ENCODE peak calls at places on chromosomes 11 and 22, in nine cellular contexts. One of them, this sample, is unnamed.

GRCh38 chr22:35590634-35591295 is 26.4 kb downstream of the MB start:
- DNase-seq in GM23248: no peak
- DNase-seq in body of pancreas: no peak
- DNase-seq in trophoblast cell: no peak
- DNase-seq in CD4-positive, CD25-positive, alpha-beta regulatory T cell: no peak
- DNase-seq in MM.1S: no peak
- DNase-seq in colonic mucosa: no peak
- DNase-seq in right cardiac atrium: no peak
- DNase-seq in HepG2: no peak
- DNase-seq in this sample: no peak

GRCh38 chr11:103529217-103529684 is 420.0 kb downstream of the DYNC2H1 start:
- DNase-seq in colonic mucosa: no peak
- DNase-seq in HepG2: no peak
- DNase-seq in MM.1S: no peak
- DNase-seq in right cardiac atrium: no peak
- DNase-seq in GM23248: peak
- DNase-seq in body of pancreas: no peak
- DNase-seq in CD4-positive, CD25-positive, alpha-beta regulatory T cell: no peak
- DNase-seq in trophoblast cell: peak
- DNase-seq in this sample: no peak

GRCh38 chr11:120800206-120800605 is 223.7 kb upstream of the TBCEL start:
- DNase-seq in body of pancreas: no peak
- DNase-seq in MM.1S: no peak
- DNase-seq in GM23248: no peak
- DNase-seq in trophoblast cell: no peak
- DNase-seq in colonic mucosa: no peak
- DNase-seq in right cardiac atrium: no peak
- DNase-seq in CD4-positive, CD25-positive, alpha-beta regulatory T cell: no peak
- DNase-seq in HepG2: no peak
- DNase-seq in this sample: no peak

GRCh38 chr22:40449676-40450035 is 79.3 kb downstream of the SGSM3 start:
- DNase-seq in right cardiac atrium: no peak
- DNase-seq in colonic mucosa: no peak
- DNase-seq in CD4-positive, CD25-positive, alpha-beta regulatory T cell: no peak
- DNase-seq in body of pancreas: no peak
- DNase-seq in HepG2: no peak
- DNase-seq in GM23248: peak
- DNase-seq in trophoblast cell: no peak
- DNase-seq in MM.1S: no peak
- DNase-seq in this sample: no peak

GRCh38 chr11:70077411-70078094 is 564 bp upstream of the ANO1 start:
- DNase-seq in MM.1S: no peak
- DNase-seq in colonic mucosa: no peak
- DNase-seq in HepG2: no peak
- DNase-seq in GM23248: no peak
- DNase-seq in CD4-positive, CD25-positive, alpha-beta regulatory T cell: no peak
- DNase-seq in body of pancreas: no peak
- DNase-seq in right cardiac atrium: peak
- DNase-seq in trophoblast cell: no peak
- DNase-seq in this sample: no peak

GRCh38 chr22:47400701-47401591 is 638.5 kb downstream of the TBC1D22A start:
- DNase-seq in right cardiac atrium: no peak
- DNase-seq in HepG2: no peak
- DNase-seq in body of pancreas: no peak
- DNase-seq in trophoblast cell: no peak
- DNase-seq in CD4-positive, CD25-positive, alpha-beta regulatory T cell: no peak
- DNase-seq in GM23248: no peak
- DNase-seq in colonic mucosa: no peak
- DNase-seq in MM.1S: no peak
- DNase-seq in this sample: no peak

GRCh38 chr22:36048911-36049677 is 20.5 kb upstream of the RBFOX2 start:
- DNase-seq in body of pancreas: no peak
- DNase-seq in GM23248: peak
- DNase-seq in HepG2: no peak
- DNase-seq in trophoblast cell: peak
- DNase-seq in CD4-positive, CD25-positive, alpha-beta regulatory T cell: no peak
- DNase-seq in colonic mucosa: no peak
- DNase-seq in right cardiac atrium: no peak
- DNase-seq in MM.1S: no peak
- DNase-seq in this sample: no peak

GRCh38 chr11:11580831-11581492 is 40.8 kb downstream of the GALNT18 start:
- DNase-seq in right cardiac atrium: peak
- DNase-seq in trophoblast cell: peak
- DNase-seq in MM.1S: no peak
- DNase-seq in body of pancreas: no peak
- DNase-seq in colonic mucosa: no peak
- DNase-seq in GM23248: peak
- DNase-seq in CD4-positive, CD25-positive, alpha-beta regulatory T cell: no peak
- DNase-seq in HepG2: no peak
- DNase-seq in this sample: no peak

GRCh38 chr11:115421338-115422012 is 82.7 kb downstream of the CADM1 start:
- DNase-seq in trophoblast cell: no peak
- DNase-seq in CD4-positive, CD25-positive, alpha-beta regulatory T cell: no peak
- DNase-seq in body of pancreas: no peak
- DNase-seq in HepG2: no peak
- DNase-seq in colonic mucosa: no peak
- DNase-seq in MM.1S: no peak
- DNase-seq in GM23248: no peak
- DNase-seq in right cardiac atrium: no peak
- DNase-seq in this sample: no peak

GRCh38 chr11:65431452-65432132 is 9.0 kb downstream of the NEAT1 start:
- DNase-seq in MM.1S: peak
- DNase-seq in right cardiac atrium: no peak
- DNase-seq in GM23248: peak
- DNase-seq in colonic mucosa: no peak
- DNase-seq in body of pancreas: no peak
- DNase-seq in HepG2: no peak
- DNase-seq in CD4-positive, CD25-positive, alpha-beta regulatory T cell: peak
- DNase-seq in trophoblast cell: peak
- DNase-seq in this sample: peak

GRCh38 chr11:66956689-66957290 is 1.4 kb downstream of the PC start:
- DNase-seq in CD4-positive, CD25-positive, alpha-beta regulatory T cell: peak
- DNase-seq in GM23248: peak
- DNase-seq in MM.1S: no peak
- DNase-seq in colonic mucosa: no peak
- DNase-seq in trophoblast cell: peak
- DNase-seq in body of pancreas: no peak
- DNase-seq in HepG2: peak
- DNase-seq in right cardiac atrium: no peak
- DNase-seq in this sample: no peak

GRCh38 chr22:23204541-23205157 is 24.3 kb downstream of the BCR start:
- DNase-seq in body of pancreas: peak
- DNase-seq in colonic mucosa: no peak
- DNase-seq in MM.1S: no peak
- DNase-seq in right cardiac atrium: peak
- DNase-seq in CD4-positive, CD25-positive, alpha-beta regulatory T cell: no peak
- DNase-seq in trophoblast cell: no peak
- DNase-seq in HepG2: no peak
- DNase-seq in GM23248: peak
- DNase-seq in this sample: peak

GRCh38 chr11:88179141-88179540 is 3.9 kb upstream of the RAB38 start:
- DNase-seq in MM.1S: no peak
- DNase-seq in CD4-positive, CD25-positive, alpha-beta regulatory T cell: peak
- DNase-seq in GM23248: peak
- DNase-seq in trophoblast cell: no peak
- DNase-seq in HepG2: no peak
- DNase-seq in right cardiac atrium: no peak
- DNase-seq in body of pancreas: no peak
- DNase-seq in colonic mucosa: no peak
- DNase-seq in this sample: no peak

GRCh38 chr11:70091651-70092050 is 13.5 kb downstream of the ANO1 start:
- DNase-seq in body of pancreas: no peak
- DNase-seq in right cardiac atrium: no peak
- DNase-seq in MM.1S: no peak
- DNase-seq in GM23248: no peak
- DNase-seq in colonic mucosa: no peak
- DNase-seq in trophoblast cell: no peak
- DNase-seq in HepG2: no peak
- DNase-seq in CD4-positive, CD25-positive, alpha-beta regulatory T cell: no peak
- DNase-seq in this sample: no peak

GRCh38 chr11:41118521-41118920 is 340.9 kb downstream of the LRRC4C start:
- DNase-seq in right cardiac atrium: no peak
- DNase-seq in trophoblast cell: no peak
- DNase-seq in CD4-positive, CD25-positive, alpha-beta regulatory T cell: no peak
- DNase-seq in GM23248: no peak
- DNase-seq in colonic mucosa: no peak
- DNase-seq in MM.1S: no peak
- DNase-seq in HepG2: no peak
- DNase-seq in body of pancreas: no peak
- DNase-seq in this sample: no peak

GRCh38 chr11:106076923-106077608 is at the start of gene KBTBD3:
- DNase-seq in colonic mucosa: peak
- DNase-seq in MM.1S: peak
- DNase-seq in GM23248: peak
- DNase-seq in body of pancreas: peak
- DNase-seq in CD4-positive, CD25-positive, alpha-beta regulatory T cell: peak
- DNase-seq in right cardiac atrium: peak
- DNase-seq in HepG2: peak
- DNase-seq in trophoblast cell: peak
- DNase-seq in this sample: peak

GRCh38 chr11:104333977-104334376 is 170.0 kb upstream of the PDGFD start:
- DNase-seq in colonic mucosa: no peak
- DNase-seq in trophoblast cell: peak
- DNase-seq in body of pancreas: no peak
- DNase-seq in right cardiac atrium: no peak
- DNase-seq in HepG2: peak
- DNase-seq in GM23248: peak
- DNase-seq in MM.1S: no peak
- DNase-seq in CD4-positive, CD25-positive, alpha-beta regulatory T cell: peak
- DNase-seq in this sample: no peak

GRCh38 chr11:17418437-17418836 is 30.0 kb upstream of the KCNJ11 start:
- DNase-seq in GM23248: no peak
- DNase-seq in body of pancreas: no peak
- DNase-seq in right cardiac atrium: no peak
- DNase-seq in colonic mucosa: no peak
- DNase-seq in MM.1S: no peak
- DNase-seq in CD4-positive, CD25-positive, alpha-beta regulatory T cell: no peak
- DNase-seq in trophoblast cell: no peak
- DNase-seq in HepG2: no peak
- DNase-seq in this sample: no peak

GRCh38 chr11:97614571-97614970 is 1224.8 kb downstream of the JRKL start:
- DNase-seq in right cardiac atrium: no peak
- DNase-seq in colonic mucosa: no peak
- DNase-seq in CD4-positive, CD25-positive, alpha-beta regulatory T cell: no peak
- DNase-seq in MM.1S: no peak
- DNase-seq in GM23248: no peak
- DNase-seq in trophoblast cell: no peak
- DNase-seq in body of pancreas: no peak
- DNase-seq in HepG2: no peak
- DNase-seq in this sample: no peak
- H3K27ac ChIP-seq in right cardiac atrium: no peak
- H3K27ac ChIP-seq in colonic mucosa: no peak
- H3K27ac ChIP-seq in CD4-positive, CD25-positive, alpha-beta regulatory T cell: no peak
- H3K27ac ChIP-seq in MM.1S: no peak
- H3K27ac ChIP-seq in GM23248: no peak
- H3K27ac ChIP-seq in trophoblast cell: no peak
- H3K27ac ChIP-seq in body of pancreas: no peak
- H3K27ac ChIP-seq in HepG2: no peak
- H3K27ac ChIP-seq in this sample: no peak

DNA sequence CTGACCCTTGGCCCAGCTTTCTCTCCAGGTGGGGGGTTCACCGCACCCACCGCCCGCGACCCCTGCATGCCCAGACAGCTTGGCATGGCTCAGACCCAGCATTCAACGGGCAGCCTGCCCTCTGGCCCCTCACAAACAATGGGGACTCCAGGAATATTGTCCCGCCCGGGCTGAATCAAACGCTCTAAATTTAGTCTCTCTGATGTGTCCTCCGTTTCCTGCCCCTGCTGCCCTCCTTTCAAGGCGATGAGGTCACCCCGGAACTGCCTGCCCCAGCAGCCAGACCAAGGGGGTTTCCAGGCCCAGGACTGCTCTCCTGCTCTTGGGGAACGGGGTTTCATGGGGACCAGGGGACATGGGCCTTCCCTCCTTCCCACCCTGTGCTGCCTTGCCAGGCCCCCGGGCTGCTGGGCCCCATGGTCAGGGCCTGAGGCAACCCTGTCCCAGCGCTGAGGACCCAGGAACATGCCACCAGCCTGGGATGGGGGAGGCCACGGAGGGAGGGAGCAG is 10.1 kb upstream of the PDGFB start:
- DNase-seq in trophoblast cell: peak
- DNase-seq in MM.1S: peak
- DNase-seq in right cardiac atrium: no peak
- DNase-seq in GM23248: peak
- DNase-seq in body of pancreas: no peak
- DNase-seq in HepG2: no peak
- DNase-seq in CD4-positive, CD25-positive, alpha-beta regulatory T cell: peak
- DNase-seq in colonic mucosa: no peak
- DNase-seq in this sample: peak
- H3K27ac ChIP-seq in trophoblast cell: no peak
- H3K27ac ChIP-seq in MM.1S: peak
- H3K27ac ChIP-seq in right cardiac atrium: peak
- H3K27ac ChIP-seq in GM23248: peak
- H3K27ac ChIP-seq in body of pancreas: peak
- H3K27ac ChIP-seq in HepG2: no peak
- H3K27ac ChIP-seq in CD4-positive, CD25-positive, alpha-beta regulatory T cell: no peak
- H3K27ac ChIP-seq in colonic mucosa: no peak
- H3K27ac ChIP-seq in this sample: peak

DNA sequence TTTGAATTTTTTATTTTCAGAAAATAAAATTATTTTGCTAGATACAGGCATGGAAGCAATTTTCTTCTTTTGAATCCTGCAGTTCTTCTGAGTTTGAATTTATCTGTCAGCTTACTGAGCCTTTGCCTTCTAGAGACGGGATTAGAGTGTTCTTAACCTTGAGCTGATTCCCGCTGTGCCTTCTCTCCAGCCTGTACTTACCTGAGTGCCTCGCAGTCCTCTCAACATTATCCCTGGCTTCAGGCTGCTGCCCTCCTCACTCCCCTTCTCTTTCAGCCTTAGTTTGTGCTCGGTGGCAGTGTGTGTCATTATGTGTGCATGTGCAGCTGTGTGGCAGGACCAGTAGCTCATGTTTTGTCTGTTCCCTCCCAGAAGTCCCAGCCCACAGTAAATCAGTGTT is 24.3 kb downstream of the OSBP2 start:
- DNase-seq in CD4-positive, CD25-positive, alpha-beta regulatory T cell: no peak
- DNase-seq in GM23248: no peak
- DNase-seq in colonic mucosa: no peak
- DNase-seq in HepG2: no peak
- DNase-seq in trophoblast cell: no peak
- DNase-seq in body of pancreas: no peak
- DNase-seq in right cardiac atrium: no peak
- DNase-seq in MM.1S: no peak
- DNase-seq in this sample: no peak
- H3K27ac ChIP-seq in CD4-positive, CD25-positive, alpha-beta regulatory T cell: no peak
- H3K27ac ChIP-seq in GM23248: no peak
- H3K27ac ChIP-seq in colonic mucosa: no peak
- H3K27ac ChIP-seq in HepG2: no peak
- H3K27ac ChIP-seq in trophoblast cell: no peak
- H3K27ac ChIP-seq in body of pancreas: no peak
- H3K27ac ChIP-seq in right cardiac atrium: no peak
- H3K27ac ChIP-seq in MM.1S: no peak
- H3K27ac ChIP-seq in this sample: no peak

DNA sequence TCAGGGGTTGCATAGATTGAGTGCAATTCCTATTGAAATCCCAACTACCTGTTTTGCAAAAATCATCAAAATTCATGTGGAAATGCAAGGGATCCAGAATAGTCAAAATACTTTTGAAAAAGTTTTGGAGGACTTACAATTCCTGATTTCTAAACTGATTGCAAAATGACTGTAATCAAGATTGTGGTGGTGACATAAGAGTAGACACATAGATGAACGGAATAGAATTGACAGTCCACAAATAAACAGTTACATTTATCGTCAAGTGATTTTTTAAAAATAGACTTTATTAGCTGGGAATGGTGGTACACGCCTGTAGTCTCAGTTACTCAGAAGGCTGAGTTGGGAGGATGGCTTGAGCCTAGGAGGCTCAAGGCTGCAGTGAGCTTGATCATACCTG is 2.6 kb upstream of the SLC7A4 start:
- DNase-seq in GM23248: no peak
- DNase-seq in right cardiac atrium: no peak
- DNase-seq in trophoblast cell: peak
- DNase-seq in CD4-positive, CD25-positive, alpha-beta regulatory T cell: no peak
- DNase-seq in HepG2: no peak
- DNase-seq in body of pancreas: no peak
- DNase-seq in colonic mucosa: no peak
- DNase-seq in MM.1S: no peak
- DNase-seq in this sample: no peak
- H3K27ac ChIP-seq in GM23248: no peak
- H3K27ac ChIP-seq in right cardiac atrium: no peak
- H3K27ac ChIP-seq in trophoblast cell: no peak
- H3K27ac ChIP-seq in CD4-positive, CD25-positive, alpha-beta regulatory T cell: no peak
- H3K27ac ChIP-seq in HepG2: no peak
- H3K27ac ChIP-seq in body of pancreas: no peak
- H3K27ac ChIP-seq in colonic mucosa: no peak
- H3K27ac ChIP-seq in MM.1S: no peak
- H3K27ac ChIP-seq in this sample: no peak

This sample was measured in uterus.